ENCODE peak calls at places on chromosomes 1 and 21, in nine cellular contexts. C is heart left ventricle; Y is CD8-positive, alpha-beta T cell; U is cardiac muscle cell; E is right atrium auricular region; K is lower lobe of right lung; A is uterus; B is suprapubic skin; Q is pancreas. W is an unnamed sample.

GRCh38 chr1:235898126-235898525 is 31.4 kb upstream of the LYST start:
- DNase-seq in C (no peak), Y (no peak), U (no peak), E (no peak), K (no peak), A (no peak), B (no peak), Q (no peak), W (no peak)

GRCh38 chr1:42971848-42972291 is 13.2 kb upstream of the SLC2A1 start:
- DNase-seq in C (no peak), Y (no peak), U (no peak), E (no peak), K (no peak), A (no peak), B (no peak), Q (no peak), W (no peak)

GRCh38 chr1:220669005-220669404 is 21.2 kb upstream of the C1orf115 start:
- DNase-seq in C (no peak), Y (no peak), U (no peak), E (no peak), K (no peak), A (no peak), B (no peak), Q (no peak), W (no peak)

GRCh38 chr1:184827600-184828368 is 73.1 kb upstream of the EDEM3 start:
- DNase-seq in C (no peak), Y (no peak), U (peak), E (no peak), K (no peak), A (no peak), B (no peak), Q (no peak), W (peak)

GRCh38 chr1:1109743-1110142 is 6.1 kb downstream of the C1orf159 start:
- DNase-seq in C (peak), Y (no peak), U (no peak), E (no peak), K (peak), A (no peak), B (no peak), Q (no peak), W (no peak)

GRCh38 chr21:35649186-35649585 is 411.1 kb downstream of the SETD4 start:
- DNase-seq in C (no peak), Y (no peak), U (no peak), E (no peak), K (no peak), A (peak), B (no peak), Q (no peak), W (no peak)

GRCh38 chr1:19310720-19311502 is 1.0 kb downstream of the AKR7A2 start:
- DNase-seq in C (peak), Y (no peak), U (peak), E (no peak), K (no peak), A (no peak), B (no peak), Q (no peak), W (no peak)

GRCh38 chr1:200491097-200491496 is 81.3 kb upstream of the ZNF281 start:
- DNase-seq in C (no peak), Y (no peak), U (no peak), E (no peak), K (no peak), A (no peak), B (no peak), Q (no peak), W (no peak)

GRCh38 chr1:53370369-53370961 is 42.6 kb upstream of the LRP8 start:
- DNase-seq in C (no peak), Y (peak), U (no peak), E (no peak), K (no peak), A (peak), B (peak), Q (no peak), W (peak)

GRCh38 chr1:164895026-164895907 is 336.3 kb downstream of the PBX1 start:
- DNase-seq in C (peak), Y (no peak), U (no peak), E (no peak), K (no peak), A (no peak), B (no peak), Q (no peak), W (no peak)
- TF ChIP-seq CTCF in C (no peak), Y (no peak), U (no peak), E (no peak), K (no peak), A (no peak), B (no peak), Q (no peak), W (no peak)

GRCh38 chr1:205980182-205980830 is 22.9 kb downstream of the RAB7B start:
- DNase-seq in C (no peak), Y (no peak), U (no peak), E (no peak), K (no peak), A (no peak), B (no peak), Q (no peak), W (no peak)
- H3K27ac ChIP-seq in C (no peak), Y (no peak), U (no peak), E (no peak), K (no peak), A (no peak), B (no peak), Q (no peak), W (no peak)

GRCh38 chr21:46256501-46256994 is 28.0 kb upstream of the LSS start:
- DNase-seq in C (peak), Y (no peak), U (no peak), E (no peak), K (no peak), A (no peak), B (no peak), Q (no peak), W (no peak)
- TF ChIP-seq CTCF in C (peak), Y (no peak), U (no peak), E (peak), K (no peak), A (no peak), B (no peak), Q (no peak), W (no peak)

GRCh38 chr21:26068776-26069175 is 101.8 kb downstream of the APP start:
- DNase-seq in C (no peak), Y (no peak), U (no peak), E (no peak), K (no peak), A (no peak), B (no peak), Q (no peak), W (no peak)
- H3K27ac ChIP-seq in C (no peak), Y (no peak), U (peak), E (no peak), K (no peak), A (no peak), B (no peak), Q (no peak), W (no peak)

GRCh38 chr1:151364996-151365395 is 7.5 kb downstream of the SELENBP1 start:
- DNase-seq in C (no peak), Y (no peak), U (no peak), E (no peak), K (no peak), A (no peak), B (no peak), Q (no peak), W (no peak)
- TF ChIP-seq CTCF in C (no peak), Y (no peak), U (no peak), E (no peak), K (no peak), A (no peak), B (no peak), Q (no peak), W (no peak)

W was measured in coronary artery.